ENCODE peak calls at places on chromosome 3, in four cellular contexts. D is non-pigmented ciliary epithelial cell; H is stimulated activated CD4-positive, alpha-beta T cell treated with anti-CD3 and anti-CD28 coated beads, Interleukin-2, amount 100 ng/mL, for 24 hours; X is activated CD4-positive, alpha-beta T cell treated with anti-CD3 and anti-CD28 coated beads for 4 hours. S is an unnamed sample.

GRCh38 chr3:4501991-4502390 is 8.8 kb downstream of the ITPR1 start:
- DNase-seq in D (no peak), H (no peak), X (no peak), S (no peak)

GRCh38 chr3:9902372-9903237 is at the start of gene IL17RE:
- DNase-seq in D (no peak), H (no peak), X (no peak), S (no peak)

GRCh38 chr3:157594413-157594812 is 91.2 kb upstream of the VEPH1 start:
- DNase-seq in D (no peak), H (no peak), X (no peak), S (no peak)

GRCh38 chr3:155407331-155407730 is 113.8 kb upstream of the STRIT1 start:
- DNase-seq in D (no peak), H (no peak), X (no peak), S (no peak)

GRCh38 chr3:8503871-8504610 is 2.4 kb downstream of the LMCD1 start:
- DNase-seq in D (no peak), H (peak; percentile 29), X (no peak), S (peak; percentile 48)

GRCh38 chr3:125045965-125046364 is 9.8 kb downstream of the HEG1 start:
- DNase-seq in D (no peak), H (no peak), X (no peak), S (no peak)

GRCh38 chr3:160136421-160136820 is 88.8 kb upstream of the C3orf80 start:
- DNase-seq in D (no peak), H (no peak), X (no peak), S (no peak)

GRCh38 chr3:159821148-159821547 is 167.5 kb upstream of the IL12A start:
- DNase-seq in D (peak; percentile 60), H (no peak), X (no peak), S (no peak)

GRCh38 chr3:105759442-105760078 is 109.3 kb downstream of the CBLB start:
- DNase-seq in D (no peak), H (no peak), X (no peak), S (no peak)

GRCh38 chr3:31880020-31880419 is 101.0 kb downstream of the OSBPL10 start:
- DNase-seq in D (no peak), H (no peak), X (no peak), S (peak; percentile 42)

GRCh38 chr3:111851511-111851954 is 7.5 kb upstream of the PHLDB2 start:
- DNase-seq in D (no peak), H (no peak), X (no peak), S (no peak)

GRCh38 chr3:98846101-98846500 is 55.4 kb downstream of the DCBLD2 start:
- DNase-seq in D (no peak), H (no peak), X (no peak), S (no peak)

GRCh38 chr3:146503459-146504202 is 34.3 kb upstream of the PLSCR2 start:
- DNase-seq in D (peak; percentile 93), H (peak; percentile 3), X (no peak), S (peak; percentile 9)

GRCh38 chr3:71062920-71063767 is 520.4 kb downstream of the FOXP1 start:
- DNase-seq in D (no peak), H (no peak), X (no peak), S (no peak)

GRCh38 chr3:127459205-127459604 is 131.3 kb downstream of the TPRA1 start:
- DNase-seq in D (no peak), H (no peak), X (no peak), S (no peak)

GRCh38 chr3:9014189-9014588 is 50.9 kb upstream of the RAD18 start:
- DNase-seq in D (no peak), H (no peak), X (no peak), S (no peak)

GRCh38 chr3:157417247-157417646 is 19.4 kb upstream of the PTX3 start:
- DNase-seq in D (no peak), H (no peak), X (no peak), S (no peak)

GRCh38 chr3:157499342-157499963 is 3.8 kb downstream of the VEPH1 start:
- DNase-seq in D (no peak), H (peak; percentile 1), X (no peak), S (no peak)

GRCh38 chr3:114823061-114823460 is 324.0 kb downstream of the ZBTB20 start:
- DNase-seq in D (no peak), H (no peak), X (no peak), S (no peak)

GRCh38 chr3:37934631-37935289 is 55.8 kb upstream of the VILL start:
- DNase-seq in D (no peak), H (no peak), X (no peak), S (no peak)

GRCh38 chr3:11641316-11641682 is 2.4 kb downstream of the VGLL4 start:
- DNase-seq in D (no peak), H (no peak), X (no peak), S (no peak)

GRCh38 chr3:65616563-65616962 is 422.2 kb downstream of the MAGI1 start:
- DNase-seq in D (no peak), H (no peak), X (no peak), S (no peak)

GRCh38 chr3:68271145-68271544 is 616.7 kb upstream of the SUCLG2 start:
- DNase-seq in D (no peak), H (no peak), X (no peak), S (no peak)

GRCh38 chr3:126480251-126480650 is 4.6 kb upstream of the ZXDC start:
- DNase-seq in D (no peak), H (no peak), X (no peak), S (no peak)

GRCh38 chr3:136954980-136955780 is 2.6 kb upstream of the IL20RB start:
- DNase-seq in D (no peak), H (no peak), X (no peak), S (no peak)

GRCh38 chr3:34176723-34177122 is 378.3 kb downstream of the PDCD6IP start:
- DNase-seq in D (no peak), H (no peak), X (no peak), S (no peak)

GRCh38 chr3:193157051-193157450 is 84.0 kb upstream of the PLAAT1 start:
- DNase-seq in D (no peak), H (no peak), X (no peak), S (no peak)

GRCh38 chr3:32706348-32707025 is 21.5 kb downstream of the CNOT10 start:
- DNase-seq in D (no peak), H (no peak), X (no peak), S (no peak)

GRCh38 chr3:70871909-70872656 is 559.6 kb upstream of the MDFIC2 start:
- DNase-seq in D (peak; percentile 74), H (no peak), X (no peak), S (no peak)

GRCh38 chr3:14428087-14429067 is 26.0 kb downstream of the SLC6A6 start:
- DNase-seq in D (no peak), H (peak; percentile 38), X (peak; percentile 51), S (peak; percentile 69)

GRCh38 chr3:165195226-165195625 is 958 bp downstream of the SLITRK3 start:
- DNase-seq in D (no peak), H (no peak), X (no peak), S (no peak)

GRCh38 chr3:126553284-126553811 is 5.4 kb downstream of the C3orf22 start:
- DNase-seq in D (no peak), H (no peak), X (no peak), S (no peak)

S was measured in stimulated activated naive B cell treated with anti-CD40 and anti-IgM and Interleukin-4, amounts not matched to agents 10 μg/mL and 1 μg/mL and 100 μg/mL, for 72 hours.